ENCODE peak calls at places on chromosomes 4 and X, in seven cellular contexts. T is ovary; G is left ventricle myocardium inferior; Y is testis; D is mesenchymal stem cell; Z is bronchial epithelial cell; H is naive thymus-derived CD4-positive, alpha-beta T cell. N is an unnamed sample.

GRCh38 chrX:18885317-18886004 is 98.5 kb downstream of the PHKA2 start:
- DNase-seq in T (no peak), G (no peak), Y (no peak), D (peak; percentile 32), Z (no peak), H (peak; percentile 12), N (no peak)

GRCh38 chr4:94941706-94942105 is 184.0 kb downstream of the BMPR1B start:
- DNase-seq in T (no peak), G (no peak), Y (no peak), D (no peak), Z (no peak), H (no peak), N (no peak)

GRCh38 chr4:185196437-185196836 is 7.4 kb downstream of the CFAP97 start:
- DNase-seq in T (no peak), G (no peak), Y (no peak), D (no peak), Z (no peak), H (no peak), N (no peak)

GRCh38 chr4:75634281-75634680 is 4.0 kb upstream of the CDKL2 start:
- DNase-seq in T (no peak), G (no peak), Y (no peak), D (no peak), Z (no peak), H (no peak), N (no peak)

GRCh38 chr4:106676173-106676921 is 307.8 kb upstream of the GIMD1 start:
- DNase-seq in T (no peak), G (no peak), Y (no peak), D (peak; percentile 93), Z (peak; percentile 66), H (no peak), N (no peak)

GRCh38 chr4:150828159-150828558 is 186.9 kb downstream of the LRBA start:
- DNase-seq in T (no peak), G (no peak), Y (no peak), D (no peak), Z (no peak), H (peak; percentile 0), N (peak; percentile 49)

GRCh38 chr4:156581693-156582092 is 389.9 kb downstream of the PDGFC start:
- DNase-seq in T (no peak), G (no peak), Y (no peak), D (no peak), Z (no peak), H (no peak), N (no peak)

GRCh38 chr4:140427104-140427918 is at the start of gene CLGN:
- DNase-seq in T (peak; percentile 41), G (peak; percentile 77), Y (peak; percentile 79), D (peak; percentile 65), Z (no peak), H (peak; percentile 49), N (peak; percentile 14)

GRCh38 chrX:9312922-9313867 is 151.7 kb upstream of the TBL1X start:
- DNase-seq in T (peak; percentile 29), G (peak; percentile 31), Y (peak; percentile 65), D (no peak), Z (peak; percentile 2), H (peak; percentile 63), N (peak; percentile 52)

GRCh38 chr4:23873717-23874535 is 15.9 kb downstream of the PPARGC1A start:
- DNase-seq in T (no peak), G (no peak), Y (no peak), D (no peak), Z (no peak), H (no peak), N (no peak)

GRCh38 chr4:138522366-138522765 is 280.2 kb upstream of the SLC7A11 start:
- DNase-seq in T (no peak), G (no peak), Y (no peak), D (peak; percentile 29), Z (peak; percentile 51), H (no peak), N (no peak)

GRCh38 chr4:122762520-122762919 is 30.0 kb downstream of the BBS12 start:
- DNase-seq in T (no peak), G (no peak), Y (no peak), D (no peak), Z (no peak), H (no peak), N (no peak)

GRCh38 chrX:68710870-68711576 is 63.6 kb downstream of the STARD8 start:
- DNase-seq in T (no peak), G (no peak), Y (peak; percentile 28), D (peak; percentile 37), Z (peak; percentile 43), H (no peak), N (no peak)

GRCh38 chrX:129769467-129770154 is 10.1 kb upstream of the SASH3 start:
- DNase-seq in T (no peak), G (no peak), Y (no peak), D (no peak), Z (no peak), H (peak; percentile 87), N (peak; percentile 82)

DNA sequence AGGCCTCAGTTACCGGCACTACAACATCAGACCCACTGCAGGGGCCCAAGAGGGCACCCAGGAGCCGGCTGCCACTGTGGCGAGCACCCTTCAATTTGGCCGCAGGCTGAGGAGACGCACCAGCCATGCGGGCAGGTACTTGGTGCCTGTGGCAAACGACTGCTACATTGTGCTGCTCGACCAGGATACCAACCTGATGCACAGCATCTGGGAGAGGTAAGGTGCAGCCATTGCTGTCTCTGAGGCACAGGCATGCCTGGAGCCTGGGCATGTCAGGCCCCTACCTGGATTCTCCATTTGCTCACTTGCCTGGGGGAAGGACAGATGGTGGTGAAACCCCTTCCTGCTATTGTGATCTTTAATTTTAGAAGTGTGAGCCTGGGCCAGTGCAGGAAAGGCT is 30.1 kb downstream of the MAN2B2 start:
- DNase-seq in T (no peak), G (no peak), Y (no peak), D (no peak), Z (no peak), H (no peak), N (no peak)
- H3K36me3 ChIP-seq in T (no peaks in the 10 kb centered on the region), G (peaks cover 79% of the 10 kb centered on the region), Y (no peaks in the 10 kb centered on the region), D (peaks cover 72% of the 10 kb centered on the region), Z (peaks cover 10% of the 10 kb centered on the region), H (peaks cover 14% of the 10 kb centered on the region), N (peaks cover 25% of the 10 kb centered on the region)

GRCh38 chrX:12210196-12210815 is 72.0 kb downstream of the FRMPD4 start:
- DNase-seq in T (no peak), G (peak; percentile 16), Y (peak; percentile 17), D (peak; percentile 32), Z (peak; percentile 39), H (no peak), N (no peak)
- H3K4me3 ChIP-seq in T (no peak overlapping the region), G (no peak overlapping the region), Y (no peak overlapping the region), D (peak overlapping the region; percentile 66), Z (no peak overlapping the region), H (no peak overlapping the region), N (no peak overlapping the region)

GRCh38 chr4:145097331-145097820 is 620 bp downstream of the ANAPC10 start:
- DNase-seq in T (no peak), G (no peak), Y (no peak), D (no peak), Z (peak; percentile 66), H (peak; percentile 4), N (no peak)
- H3K36me3 ChIP-seq in T (no peaks in the 10 kb centered on the region), G (peaks cover 37% of the 10 kb centered on the region), Y (no peaks in the 10 kb centered on the region), D (peaks cover 5% of the 10 kb centered on the region), Z (peaks cover 7% of the 10 kb centered on the region), H (no peaks in the 10 kb centered on the region), N (peaks cover 11% of the 10 kb centered on the region)

DNA sequence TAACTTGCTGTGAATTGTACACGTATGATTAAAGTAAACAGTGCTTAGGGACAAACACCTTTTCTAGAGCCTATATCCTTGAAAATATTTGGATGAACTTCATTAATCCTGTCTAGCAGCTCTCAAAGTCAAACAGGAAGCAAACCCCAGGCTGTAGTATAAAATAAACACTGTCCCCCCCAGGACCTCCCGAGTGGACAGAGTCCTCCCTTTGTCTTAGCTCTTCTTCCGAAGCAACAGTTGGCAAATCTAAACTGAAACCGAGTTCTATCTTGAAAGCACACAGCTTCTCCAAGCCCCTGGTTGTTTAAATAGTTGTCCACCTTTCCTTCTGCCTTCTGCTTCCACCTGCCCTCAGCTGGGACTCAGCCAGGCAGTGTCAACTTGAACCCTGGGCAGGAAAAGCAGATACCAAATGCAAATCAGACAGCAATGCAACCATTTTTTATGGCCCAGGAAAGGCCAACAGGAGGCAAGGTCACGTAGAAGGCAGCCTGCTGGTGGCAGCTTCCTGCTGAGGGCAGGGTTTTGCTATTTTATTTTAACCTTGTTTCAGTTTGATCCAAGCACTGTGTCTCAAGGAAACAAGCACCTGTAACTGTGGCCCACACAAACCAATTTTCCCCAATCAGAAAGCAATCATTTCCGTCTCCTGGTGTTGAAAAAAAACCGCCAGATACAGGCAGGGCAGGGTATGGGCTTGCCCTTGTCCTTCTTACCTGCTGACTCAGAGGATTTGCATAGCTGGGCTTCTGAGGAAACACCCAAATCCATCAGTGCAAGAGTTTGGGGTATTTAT is 110.3 kb upstream of the KIT start:
- DNase-seq in T (no peak), G (no peak), Y (no peak), D (no peak), Z (peak; percentile 26), H (no peak), N (no peak)
- H3K4me3 ChIP-seq in T (no peak overlapping the region), G (no peak overlapping the region), Y (no peak overlapping the region), D (no peak overlapping the region), Z (no peak overlapping the region), H (no peak overlapping the region), N (no peak overlapping the region)

DNA sequence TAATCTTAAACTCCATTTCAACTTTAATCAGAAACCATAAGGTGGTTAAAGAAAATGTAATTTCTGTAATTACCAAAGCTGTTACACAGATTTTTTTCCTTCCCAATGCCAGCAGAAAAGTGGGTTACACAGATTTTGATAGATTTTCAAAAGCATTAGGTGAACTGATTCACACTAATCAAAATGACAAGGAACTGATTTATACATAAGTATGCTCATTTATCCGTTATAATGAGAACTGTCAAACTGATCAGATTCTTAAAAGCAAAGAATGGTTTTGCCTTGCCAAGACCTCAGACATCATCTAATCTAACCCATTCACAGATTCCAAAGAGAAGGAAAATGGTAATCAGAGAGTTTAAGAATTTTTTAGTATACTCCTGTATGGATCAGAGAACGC is 5.2 kb downstream of the UGDH start:
- DNase-seq in T (no peak), G (no peak), Y (no peak), D (no peak), Z (no peak), H (no peak), N (no peak)
- H3K36me3 ChIP-seq in T (no peaks in the 10 kb centered on the region), G (peaks cover 24% of the 10 kb centered on the region), Y (no peaks in the 10 kb centered on the region), D (peaks cover 14% of the 10 kb centered on the region), Z (peaks cover 2% of the 10 kb centered on the region), H (no peaks in the 10 kb centered on the region), N (no peaks in the 10 kb centered on the region)

DNA sequence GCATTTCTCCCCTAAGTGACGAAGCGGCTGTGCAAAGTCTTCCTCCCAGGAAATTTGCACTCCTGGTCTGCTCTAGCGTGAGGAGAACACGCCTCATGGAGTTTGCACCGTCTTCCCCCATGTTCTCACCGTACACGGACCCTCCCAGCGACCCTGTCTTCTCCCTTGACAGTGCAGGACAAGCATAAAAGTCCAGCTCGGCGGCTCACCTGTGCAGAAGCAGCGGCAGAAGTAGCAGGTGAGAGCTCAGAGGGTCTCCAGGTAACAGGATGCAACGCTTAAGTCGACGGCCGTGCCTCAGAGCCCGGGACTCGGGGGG is 314 bp downstream of the P2RY8 start:
- DNase-seq in T (peak; percentile 28), G (no peak), Y (no peak), D (no peak), Z (no peak), H (no peak), N (no peak)
- H3K4me3 ChIP-seq in T (no peak overlapping the region), G (peak overlapping the region; percentile 64), Y (no peak overlapping the region), D (no peak overlapping the region), Z (no peak overlapping the region), H (peak overlapping the region; percentile 81), N (peak overlapping the region; percentile 99)

GRCh38 chr4:134471569-134471968 is 270.0 kb upstream of the PABPC4L start:
- DNase-seq in T (no peak), G (no peak), Y (no peak), D (no peak), Z (no peak), H (no peak), N (no peak)
- H3K36me3 ChIP-seq in T (no peaks in the 10 kb centered on the region), G (no peaks in the 10 kb centered on the region), Y (no peaks in the 10 kb centered on the region), D (no peaks in the 10 kb centered on the region), Z (no peaks in the 10 kb centered on the region), H (no peaks in the 10 kb centered on the region), N (no peaks in the 10 kb centered on the region)

N was measured in CD8-positive, alpha-beta memory T cell.